ENCODE peak calls at places on chromosomes 7 and 10, in six cellular contexts. X is neural progenitor cell, F is DND-41, Q is cardiac muscle cell, A is pancreas, G is caudate nucleus. C is an unnamed sample.

GRCh38 chr7:139457153-139457946 is 26.1 kb downstream of the KLRG2 start:
- DNase-seq in Q (no peak), A (no peak), G (no peak), F (no peak), X (no peak), C (no peak)

GRCh38 chr10:21733710-21734109 is 199.7 kb downstream of the MLLT10 start:
- DNase-seq in Q (peak), X (peak), A (no peak), F (no peak), G (no peak), C (no peak)

GRCh38 chr7:757741-758163 is 30.7 kb upstream of the PRKAR1B start:
- DNase-seq in A (peak), Q (no peak), X (no peak), G (no peak), F (no peak), C (no peak)

GRCh38 chr10:5811387-5811821 is 1.8 kb downstream of the GDI2 start:
- DNase-seq in A (no peak), F (no peak), X (peak), G (no peak), Q (peak), C (no peak)

GRCh38 chr10:119413738-119414611 is 128.5 kb downstream of the RGS10 start:
- DNase-seq in A (no peak), X (no peak), F (no peak), G (no peak), Q (peak), C (no peak)

GRCh38 chr7:140867467-140868314 is 57.0 kb downstream of the BRAF start:
- DNase-seq in F (no peak), Q (no peak), A (no peak), G (no peak), X (no peak), C (no peak)

GRCh38 chr10:51689536-51689935 is 9.9 kb downstream of the CSTF2T start:
- DNase-seq in F (no peak), X (no peak), G (no peak), A (no peak), Q (no peak), C (no peak)

GRCh38 chr10:32905466-32905865 is 52.6 kb downstream of the ITGB1 start:
- DNase-seq in A (no peak), X (no peak), F (no peak), G (no peak), Q (no peak), C (no peak)

GRCh38 chr7:143002106-143002505 is 24.8 kb downstream of the OR9A2 start:
- DNase-seq in X (peak), F (peak), Q (peak), A (no peak), G (no peak), C (no peak)

GRCh38 chr10:122252805-122253204 is 18.3 kb upstream of the BTBD16 start:
- DNase-seq in A (no peak), X (no peak), G (no peak), F (no peak), Q (peak), C (no peak)

GRCh38 chr10:7744307-7744706 is 41.2 kb downstream of the ITIH2 start:
- DNase-seq in G (no peak), F (no peak), Q (no peak), X (no peak), A (no peak), C (no peak)

GRCh38 chr10:44981172-44982113 is 2.8 kb upstream of the DEPP1 start:
- DNase-seq in G (no peak), X (no peak), Q (no peak), F (no peak), A (peak), C (no peak)

GRCh38 chr10:12712284-12712983 is 289.1 kb downstream of the CCDC3 start:
- DNase-seq in A (no peak), F (no peak), X (no peak), G (no peak), Q (no peak), C (no peak)

GRCh38 chr7:100003711-100004661 is 11.4 kb upstream of the ZKSCAN1 start:
- DNase-seq in A (peak), Q (no peak), X (no peak), G (peak), F (no peak), C (no peak)

GRCh38 chr10:119001717-119002500 is 27.6 kb upstream of the NANOS1 start:
- DNase-seq in A (no peak), X (no peak), Q (no peak), F (no peak), G (no peak), C (no peak)

GRCh38 chr7:28112467-28112866 is 68.1 kb downstream of the JAZF1 start:
- DNase-seq in X (no peak), G (no peak), A (no peak), F (no peak), Q (no peak), C (no peak)

GRCh38 chr10:80739963-80740715 is 202.4 kb downstream of the SH2D4B start:
- DNase-seq in X (no peak), Q (no peak), A (peak), F (no peak), G (no peak), C (no peak)

GRCh38 chr10:72663971-72664370 is 28.0 kb upstream of the MCU start:
- DNase-seq in X (no peak), Q (no peak), G (no peak), A (no peak), F (no peak), C (no peak)

GRCh38 chr10:131885391-131886165 is 15.2 kb upstream of the PPP2R2D start:
- DNase-seq in G (peak), Q (peak), A (peak), X (peak), F (peak), C (no peak)

GRCh38 chr7:115145512-115145911 is 223.6 kb downstream of the MDFIC start:
- DNase-seq in Q (no peak), G (no peak), F (no peak), X (no peak), A (no peak), C (no peak)

GRCh38 chr7:114502454-114503254 is 88.0 kb downstream of the FOXP2 start:
- DNase-seq in A (no peak), Q (no peak), F (no peak), X (no peak), G (no peak), C (no peak)

GRCh38 chr7:5381211-5381772 is 42.3 kb downstream of the TNRC18 start:
- DNase-seq in A (no peak), X (no peak), F (no peak), Q (no peak), G (no peak), C (no peak)

GRCh38 chr7:75866129-75866496 is 12.7 kb upstream of the RHBDD2 start:
- DNase-seq in X (no peak), G (no peak), Q (no peak), F (no peak), A (no peak), C (peak)

GRCh38 chr7:50834679-50835078 is 52.0 kb upstream of the GRB10 start:
- DNase-seq in X (no peak), Q (no peak), A (no peak), F (no peak), G (no peak), C (no peak)

GRCh38 chr7:139321071-139321745 is 19.9 kb upstream of the FMC1 start:
- DNase-seq in X (peak), Q (peak), A (no peak), F (no peak), G (no peak), C (no peak)

GRCh38 chr10:34407227-34407626 is 407.9 kb downstream of the PARD3 start:
- DNase-seq in Q (no peak), A (no peak), X (no peak), G (no peak), F (no peak), C (no peak)

GRCh38 chr7:80640841-80641240 is 2.4 kb downstream of the CD36 start:
- DNase-seq in Q (no peak), F (no peak), A (no peak), X (no peak), G (no peak), C (no peak)

GRCh38 chr10:126669188-126669587 is 1.3 kb downstream of the C10orf90 start:
- DNase-seq in G (no peak), F (no peak), Q (no peak), A (no peak), X (no peak), C (no peak)
- H3K27ac ChIP-seq in G (peak), F (no peak), Q (no peak), A (peak), X (no peak), C (peak)

GRCh38 chr10:81814842-81815241 is 60.2 kb upstream of the NRG3 start:
- DNase-seq in F (no peak), A (no peak), X (no peak), G (no peak), Q (no peak), C (no peak)
- H3K27ac ChIP-seq in F (no peak), A (no peak), X (no peak), G (no peak), Q (no peak), C (no peak)

GRCh38 chr7:30254717-30255095 is 29.7 kb upstream of the ZNRF2 start:
- DNase-seq in F (no peak), A (no peak), G (no peak), Q (no peak), X (no peak), C (no peak)
- H3K27ac ChIP-seq in F (no peak), A (peak), G (no peak), Q (no peak), X (no peak), C (no peak)

DNA sequence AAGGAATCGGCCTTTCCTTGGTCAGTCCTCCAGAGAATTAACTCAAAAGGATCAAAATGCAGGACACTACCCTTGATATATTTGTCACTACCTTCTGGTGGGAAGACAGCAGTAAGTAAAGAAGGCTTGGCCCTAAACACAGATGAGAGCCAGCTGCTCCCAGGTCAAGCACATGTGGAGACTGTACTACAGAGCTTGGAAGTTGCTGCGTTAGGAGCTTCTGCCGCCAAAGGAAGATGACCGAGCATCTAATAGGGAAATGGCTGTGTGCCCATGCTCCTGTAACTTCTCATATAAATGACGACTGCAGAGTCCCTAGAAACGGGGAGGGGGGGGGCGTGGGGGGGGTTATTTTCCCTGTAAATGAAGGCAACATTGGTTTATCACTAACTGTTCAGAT is 59.0 kb downstream of the PODXL start:
- DNase-seq in Q (no peak), G (no peak), X (no peak), A (no peak), F (no peak), C (no peak)
- H3K27ac ChIP-seq in Q (no peak), G (peak), X (no peak), A (peak), F (no peak), C (no peak)

C was measured in substantia nigra.